ENCODE peak calls at places on chromosome 16, in eight cellular contexts. E, H, P, K, L, N, Z and R are unnamed samples.

GRCh38 chr16:8912793-8913192 is 30.6 kb downstream of the LITAFD start:
- DNase-seq in K (no peak), E (no peak), L (no peak), H (no peak), Z (no peak), P (no peak), N (no peak), R (no peak)

GRCh38 chr16:65200857-65201256 is 79.0 kb upstream of the CDH11 start:
- DNase-seq in N (no peak), K (no peak), P (no peak), L (no peak), Z (no peak), H (no peak), E (no peak), R (no peak)

GRCh38 chr16:70579248-70579647 is 55.6 kb downstream of the SF3B3 start:
- DNase-seq in P (no peak), Z (no peak), K (no peak), N (no peak), L (no peak), E (no peak), H (no peak), R (no peak)

GRCh38 chr16:21301895-21302291 is 23.8 kb upstream of the CRYM start:
- DNase-seq in H (no peak), E (no peak), K (no peak), N (no peak), P (no peak), Z (no peak), L (no peak), R (no peak)

GRCh38 chr16:4097826-4098240 is 18.4 kb downstream of the ADCY9 start:
- DNase-seq in H (no peak), N (peak), K (no peak), L (no peak), E (no peak), P (peak), Z (no peak), R (no peak)

GRCh38 chr16:72291531-72291981 is 119.6 kb upstream of the PMFBP1 start:
- DNase-seq in P (no peak), E (no peak), N (peak), Z (no peak), K (peak), L (no peak), H (no peak), R (peak)

GRCh38 chr16:72938426-72939164 is 109.3 kb downstream of the ZFHX3 start:
- DNase-seq in P (no peak), E (no peak), H (no peak), K (no peak), Z (no peak), L (no peak), N (peak), R (no peak)

GRCh38 chr16:69150146-69150865 is 17.9 kb downstream of the UTP4 start:
- DNase-seq in N (peak), H (peak), K (peak), L (peak), P (peak), Z (no peak), E (peak), R (peak)

GRCh38 chr16:19238386-19238785 is 47.1 kb upstream of the CLEC19A start:
- DNase-seq in P (no peak), E (no peak), H (no peak), Z (no peak), L (no peak), N (no peak), K (no peak), R (no peak)

GRCh38 chr16:77556203-77556602 is 121.4 kb upstream of the ADAMTS18 start:
- DNase-seq in L (no peak), K (no peak), Z (no peak), P (peak), H (no peak), N (no peak), E (no peak), R (peak)

GRCh38 chr16:71626018-71626857 is at the start of gene MARVELD3:
- DNase-seq in Z (no peak), L (peak), K (peak), N (no peak), H (peak), P (peak), E (peak), R (peak)

GRCh38 chr16:85103096-85104079 is 8.9 kb downstream of the CIBAR2 start:
- DNase-seq in N (no peak), L (no peak), E (no peak), H (no peak), K (no peak), Z (no peak), P (no peak), R (no peak)

GRCh38 chr16:79805621-79806020 is 205.1 kb upstream of the MAF start:
- DNase-seq in H (no peak), Z (no peak), P (peak), L (no peak), K (no peak), N (no peak), E (no peak), R (no peak)

GRCh38 chr16:73710526-73710925 is 586.1 kb upstream of the PSMD7 start:
- DNase-seq in E (no peak), K (no peak), Z (no peak), P (peak), L (no peak), N (no peak), H (no peak), R (no peak)

GRCh38 chr16:405548-406506 is 4.1 kb downstream of the DECR2 start:
- DNase-seq in P (no peak), L (no peak), E (no peak), Z (no peak), N (no peak), K (no peak), H (peak), R (peak)

GRCh38 chr16:27924411-27925118 is 138.9 kb downstream of the GSG1L start:
- DNase-seq in L (no peak), E (no peak), Z (no peak), H (no peak), P (peak), N (no peak), K (peak), R (no peak)

GRCh38 chr16:14003119-14003570 is 68.0 kb upstream of the MRTFB start:
- DNase-seq in E (peak), H (peak), L (peak), P (peak), Z (no peak), N (peak), K (no peak), R (no peak)

GRCh38 chr16:24834459-24835335 is 11.1 kb upstream of the SLC5A11 start:
- DNase-seq in L (peak), E (peak), Z (no peak), H (peak), N (peak), K (peak), P (peak), R (peak)

GRCh38 chr16:12781777-12782176 is 21.9 kb downstream of the CPPED1 start:
- DNase-seq in Z (no peak), N (no peak), L (no peak), P (no peak), K (no peak), E (no peak), H (no peak), R (no peak)

GRCh38 chr16:87380875-87381274 is 2.7 kb downstream of the FBXO31 start:
- DNase-seq in P (no peak), H (peak), Z (peak), N (no peak), K (no peak), E (no peak), L (no peak), R (peak)

GRCh38 chr16:31427441-31428276 is 501 bp downstream of the COX6A2 start:
- DNase-seq in L (peak), E (peak), Z (no peak), H (peak), P (peak), K (no peak), N (peak), R (no peak)

GRCh38 chr16:65832269-65832668 is 534.2 kb upstream of the CDH5 start:
- DNase-seq in P (no peak), H (no peak), Z (no peak), L (no peak), N (no peak), K (no peak), E (peak), R (no peak)

GRCh38 chr16:6377956-6378355 is 954.7 kb upstream of the RBFOX1 start:
- DNase-seq in Z (no peak), H (no peak), P (no peak), K (no peak), N (no peak), L (no peak), E (no peak), R (no peak)

GRCh38 chr16:85734311-85735017 is 16.4 kb downstream of the C16orf74 start:
- DNase-seq in H (no peak), L (no peak), Z (no peak), E (no peak), N (no peak), P (no peak), K (no peak), R (no peak)

GRCh38 chr16:70597135-70597534 is 49.2 kb upstream of the IL34 start:
- DNase-seq in P (no peak), K (no peak), Z (no peak), L (no peak), E (no peak), H (no peak), N (no peak), R (no peak)

GRCh38 chr16:24645739-24646645 is 83.5 kb upstream of the TNRC6A start:
- DNase-seq in Z (no peak), N (peak), E (no peak), P (no peak), L (no peak), H (no peak), K (peak), R (peak)

GRCh38 chr16:11582157-11582814 is 4.4 kb downstream of the LITAF start:
- DNase-seq in N (no peak), H (no peak), E (no peak), P (peak), L (no peak), K (no peak), Z (no peak), R (no peak)

GRCh38 chr16:7268182-7268581 is 64.5 kb upstream of the RBFOX1 start:
- DNase-seq in Z (no peak), N (no peak), K (no peak), E (peak), H (peak), P (peak), L (peak), R (peak)

GRCh38 chr16:69199382-69199781 is 12.4 kb downstream of the SNTB2 start:
- DNase-seq in K (no peak), P (no peak), E (no peak), H (no peak), L (no peak), Z (no peak), N (no peak), R (no peak)

GRCh38 chr16:85490971-85491771 is 122.0 kb upstream of the GSE1 start:
- DNase-seq in H (peak), Z (no peak), E (no peak), K (peak), N (no peak), L (peak), P (peak), R (peak)

GRCh38 chr16:78317871-78318270 is 218.4 kb downstream of the WWOX start:
- DNase-seq in H (no peak), L (no peak), K (no peak), N (peak), Z (no peak), E (no peak), P (no peak), R (no peak)

GRCh38 chr16:10770907-10771306 is 27.3 kb downstream of the NUBP1 start:
- DNase-seq in K (no peak), L (no peak), Z (no peak), P (no peak), H (no peak), N (no peak), E (no peak), R (no peak)

GRCh38 chr16:59236804-59237463 is 502.8 kb upstream of the GOT2 start:
- DNase-seq in H (no peak), P (peak), E (no peak), L (no peak), Z (no peak), K (no peak), N (no peak), R (no peak)
- TF ChIP-seq POLR2AphosphoS5 in H (no peak), P (no peak), E (no peak), L (no peak), Z (no peak), K (no peak), N (no peak), R (no peak)

GRCh38 chr16:29315916-29316517 is 90.5 kb downstream of the NPIPB11 start:
- DNase-seq in E (peak), Z (no peak), K (no peak), H (no peak), L (no peak), N (no peak), P (peak), R (no peak)
- H2AFZ ChIP-seq in E (no peak), Z (no peak), K (no peak), H (no peak), L (peak), N (no peak), P (no peak), R (no peak)

GRCh38 chr16:81239722-81240121 is 1.2 kb downstream of the BCO1 start:
- DNase-seq in L (no peak), H (no peak), N (no peak), P (no peak), E (no peak), K (no peak), Z (no peak), R (no peak)

GRCh38 chr16:81237942-81238295 is 570 bp upstream of the BCO1 start:
- DNase-seq in H (no peak), E (no peak), P (no peak), N (no peak), K (no peak), L (no peak), Z (no peak), R (no peak)

GRCh38 chr16:81237282-81237681 is 1.2 kb upstream of the BCO1 start:
- DNase-seq in P (no peak), H (no peak), E (no peak), L (no peak), N (no peak), Z (no peak), K (no peak), R (no peak)

GRCh38 chr16:81241706-81242105 is 3.2 kb downstream of the BCO1 start:
- DNase-seq in P (no peak), N (no peak), Z (no peak), L (no peak), K (no peak), H (no peak), E (no peak), R (no peak)

DNA sequence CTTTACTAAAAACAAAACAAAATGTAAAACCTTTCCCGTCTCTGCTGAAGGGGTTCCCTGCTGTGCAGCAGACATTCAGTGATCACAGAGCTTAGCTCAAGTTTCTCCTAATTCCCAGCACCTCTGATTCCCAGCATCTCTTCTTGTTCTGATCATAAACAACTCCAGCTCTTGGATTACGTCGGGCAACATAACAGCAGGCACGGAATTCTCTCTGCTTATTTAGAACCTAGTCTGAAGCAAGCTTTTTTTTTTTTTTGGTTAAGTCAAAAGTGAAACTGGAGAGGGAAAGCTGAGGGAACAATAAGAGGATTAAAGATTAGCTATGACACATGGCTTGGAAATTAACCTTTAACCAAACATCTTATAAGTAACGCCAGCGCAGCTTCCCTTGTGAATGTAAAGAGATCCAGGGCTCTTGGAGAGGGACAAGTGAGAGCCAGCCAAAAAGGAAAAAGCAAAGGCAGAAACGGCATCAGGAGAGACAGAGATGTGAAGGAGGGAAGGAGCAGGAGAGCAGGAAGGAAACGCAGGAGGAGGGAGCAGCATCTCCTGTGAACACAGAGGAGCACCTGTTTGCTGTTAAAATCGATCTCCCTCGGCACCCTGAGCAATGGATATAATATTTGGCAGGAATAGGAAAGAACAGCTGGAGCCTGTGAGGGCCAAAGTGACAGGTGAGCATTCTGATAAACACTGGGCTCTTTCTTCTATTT is at the start of gene BCO1:
- DNase-seq in L (no peak), N (peak), K (no peak), Z (no peak), H (no peak), E (no peak), P (peak), R (peak)
- TF ChIP-seq POLR2AphosphoS5 in L (no peak), N (no peak), K (no peak), Z (no peak), H (no peak), E (no peak), P (no peak), R (no peak)

GRCh38 chr16:89491238-89491869 is 993 bp upstream of the ANKRD11 start:
- DNase-seq in H (no peak), P (peak), E (peak), K (no peak), N (no peak), L (no peak), Z (no peak), R (peak)
- H2AFZ ChIP-seq in H (peak), P (peak), E (peak), K (no peak), N (peak), L (no peak), Z (peak), R (no peak)

DNA sequence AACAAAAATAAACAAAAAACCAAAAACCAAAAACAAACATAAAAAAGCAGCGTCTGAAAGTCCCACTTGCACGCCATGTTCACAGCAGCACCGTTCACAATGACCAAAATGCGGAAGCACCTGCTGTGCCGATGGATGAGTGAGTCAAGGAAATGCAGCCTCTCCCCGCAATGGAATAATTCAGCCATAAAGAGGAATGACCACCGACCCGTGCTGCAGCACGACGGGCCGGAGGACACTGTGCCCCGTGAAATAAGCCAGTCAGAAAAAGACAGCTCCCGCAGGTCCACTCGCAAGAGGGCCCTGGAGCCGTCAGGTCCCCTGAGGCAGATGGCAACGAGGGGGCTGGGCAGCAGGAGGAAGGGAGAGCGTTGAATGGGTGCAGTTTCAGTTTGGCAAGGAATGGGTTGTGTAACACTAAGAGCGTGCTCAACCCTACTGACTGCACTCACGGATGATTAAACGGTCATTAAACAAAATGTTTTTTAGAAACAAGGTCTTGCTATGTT is 5.1 kb downstream of the CLCN7 start:
- DNase-seq in N (no peak), L (peak), H (no peak), P (no peak), K (no peak), Z (no peak), E (no peak), R (no peak)
- TF ChIP-seq POLR2AphosphoS5 in N (no peak), L (no peak), H (no peak), P (no peak), K (no peak), Z (peak), E (no peak), R (no peak)

GRCh38 chr16:67191995-67192681 is at the start of gene E2F4:
- DNase-seq in K (peak), L (peak), H (peak), N (peak), E (peak), P (peak), Z (peak), R (peak)
- H2AFZ ChIP-seq in K (peak), L (no peak), H (peak), N (peak), E (no peak), P (peak), Z (peak), R (peak)